ENCODE peak calls at places on chromosomes 11 and 22, in eight cellular contexts. One of them, this sample, is unnamed.

GRCh38 chr11:8219257-8220021 is 44.2 kb downstream of the LMO1 start:
- DNase-seq in mammary epithelial cell: peak; percentile 29
- DNase-seq in tibial artery: no peak
- DNase-seq in left lung: no peak
- DNase-seq in heart right ventricle: no peak
- DNase-seq in mesenchymal stem cell: peak; percentile 48
- DNase-seq in sigmoid colon: no peak
- DNase-seq in HepG2: peak; percentile 39
- DNase-seq in this sample: peak; percentile 53

GRCh38 chr11:117152066-117152465 is 8.0 kb downstream of the PAFAH1B2 start:
- DNase-seq in sigmoid colon: no peak
- DNase-seq in mammary epithelial cell: no peak
- DNase-seq in HepG2: no peak
- DNase-seq in left lung: no peak
- DNase-seq in tibial artery: no peak
- DNase-seq in heart right ventricle: no peak
- DNase-seq in mesenchymal stem cell: no peak
- DNase-seq in this sample: no peak

GRCh38 chr11:127521413-127521812 is 520.8 kb upstream of the KIRREL3 start:
- DNase-seq in left lung: no peak
- DNase-seq in mammary epithelial cell: peak; percentile 4
- DNase-seq in HepG2: no peak
- DNase-seq in sigmoid colon: no peak
- DNase-seq in heart right ventricle: no peak
- DNase-seq in mesenchymal stem cell: peak; percentile 86
- DNase-seq in tibial artery: no peak
- DNase-seq in this sample: no peak

GRCh38 chr22:28142361-28142801 is 223.3 kb upstream of the PITPNB start:
- DNase-seq in mesenchymal stem cell: peak; percentile 80
- DNase-seq in tibial artery: no peak
- DNase-seq in HepG2: peak; percentile 5
- DNase-seq in mammary epithelial cell: peak; percentile 20
- DNase-seq in sigmoid colon: no peak
- DNase-seq in heart right ventricle: no peak
- DNase-seq in left lung: no peak
- DNase-seq in this sample: no peak

GRCh38 chr11:8726395-8726794 is 43.8 kb downstream of the RPL27A start:
- DNase-seq in left lung: no peak
- DNase-seq in mammary epithelial cell: no peak
- DNase-seq in sigmoid colon: no peak
- DNase-seq in tibial artery: no peak
- DNase-seq in HepG2: no peak
- DNase-seq in mesenchymal stem cell: no peak
- DNase-seq in heart right ventricle: no peak
- DNase-seq in this sample: no peak

GRCh38 chr22:37623075-37624016 is 14.7 kb downstream of the GGA1 start:
- DNase-seq in mammary epithelial cell: no peak
- DNase-seq in HepG2: peak; percentile 50
- DNase-seq in mesenchymal stem cell: peak; percentile 68
- DNase-seq in heart right ventricle: peak; percentile 60
- DNase-seq in sigmoid colon: peak; percentile 85
- DNase-seq in left lung: peak; percentile 92
- DNase-seq in tibial artery: no peak
- DNase-seq in this sample: peak; percentile 58

GRCh38 chr22:25054943-25055511 is 102.5 kb downstream of the KIAA1671 start:
- DNase-seq in sigmoid colon: no peak
- DNase-seq in left lung: no peak
- DNase-seq in mammary epithelial cell: no peak
- DNase-seq in HepG2: no peak
- DNase-seq in mesenchymal stem cell: peak; percentile 15
- DNase-seq in tibial artery: peak; percentile 76
- DNase-seq in heart right ventricle: no peak
- DNase-seq in this sample: peak; percentile 86

GRCh38 chr11:70522613-70523311 is 124.4 kb downstream of the CTTN start:
- DNase-seq in mesenchymal stem cell: no peak
- DNase-seq in HepG2: no peak
- DNase-seq in mammary epithelial cell: no peak
- DNase-seq in heart right ventricle: no peak
- DNase-seq in tibial artery: no peak
- DNase-seq in sigmoid colon: no peak
- DNase-seq in left lung: peak; percentile 66
- DNase-seq in this sample: no peak

GRCh38 chr11:88175004-88175706 is at the start of gene RAB38:
- DNase-seq in sigmoid colon: peak; percentile 70
- DNase-seq in HepG2: no peak
- DNase-seq in left lung: peak; percentile 89
- DNase-seq in heart right ventricle: peak; percentile 8
- DNase-seq in mesenchymal stem cell: peak; percentile 65
- DNase-seq in mammary epithelial cell: peak; percentile 80
- DNase-seq in tibial artery: peak; percentile 25
- DNase-seq in this sample: peak; percentile 81

GRCh38 chr11:33835143-33835878 is 56.6 kb downstream of the LMO2 start:
- DNase-seq in HepG2: peak; percentile 33
- DNase-seq in sigmoid colon: no peak
- DNase-seq in mesenchymal stem cell: peak; percentile 96
- DNase-seq in heart right ventricle: no peak
- DNase-seq in left lung: no peak
- DNase-seq in tibial artery: no peak
- DNase-seq in mammary epithelial cell: peak; percentile 76
- DNase-seq in this sample: peak; percentile 23

GRCh38 chr11:115391162-115391561 is 113.1 kb downstream of the CADM1 start:
- DNase-seq in tibial artery: no peak
- DNase-seq in mammary epithelial cell: no peak
- DNase-seq in left lung: no peak
- DNase-seq in mesenchymal stem cell: no peak
- DNase-seq in heart right ventricle: no peak
- DNase-seq in sigmoid colon: no peak
- DNase-seq in HepG2: no peak
- DNase-seq in this sample: no peak
- H3K27ac ChIP-seq in tibial artery: no peak overlapping the region
- H3K27ac ChIP-seq in mammary epithelial cell: no peak overlapping the region
- H3K27ac ChIP-seq in left lung: no peak overlapping the region
- H3K27ac ChIP-seq in mesenchymal stem cell: no peak overlapping the region
- H3K27ac ChIP-seq in heart right ventricle: no peak overlapping the region
- H3K27ac ChIP-seq in sigmoid colon: no peak overlapping the region
- H3K27ac ChIP-seq in HepG2: no peak overlapping the region
- H3K27ac ChIP-seq in this sample: no peak overlapping the region

DNA sequence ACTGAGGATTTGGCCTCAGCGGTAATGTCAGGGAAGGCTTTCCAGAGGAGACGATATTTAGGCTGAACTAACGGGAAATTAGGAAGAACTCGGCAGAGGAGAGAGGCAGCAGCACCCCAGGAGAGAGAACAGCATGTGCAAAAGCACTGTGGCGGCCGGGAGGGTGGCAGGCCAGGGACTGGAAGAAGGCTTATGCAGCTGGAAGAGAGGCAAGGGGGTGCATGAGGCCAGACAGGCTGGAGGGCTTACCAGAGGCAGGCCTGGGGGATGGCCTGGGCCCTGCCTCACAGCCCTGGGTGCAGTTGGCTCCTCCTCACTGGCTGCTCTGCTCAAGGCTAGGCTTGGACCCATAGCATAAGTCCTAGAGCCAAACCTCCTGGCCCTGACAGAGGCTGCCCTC is 7.7 kb upstream of the NPAS4 start:
- DNase-seq in left lung: no peak
- DNase-seq in sigmoid colon: no peak
- DNase-seq in HepG2: no peak
- DNase-seq in tibial artery: no peak
- DNase-seq in mammary epithelial cell: no peak
- DNase-seq in heart right ventricle: no peak
- DNase-seq in mesenchymal stem cell: no peak
- DNase-seq in this sample: no peak
- H3K4me1 ChIP-seq in left lung: peaks cover 10% of the 10 kb centered on the region
- H3K4me1 ChIP-seq in sigmoid colon: no peaks in the 10 kb centered on the region
- H3K4me1 ChIP-seq in HepG2: peaks cover 5% of the 10 kb centered on the region
- H3K4me1 ChIP-seq in tibial artery: peaks cover 77% of the 10 kb centered on the region
- H3K4me1 ChIP-seq in mammary epithelial cell: peaks cover 4% of the 10 kb centered on the region
- H3K4me1 ChIP-seq in heart right ventricle: peaks cover 28% of the 10 kb centered on the region
- H3K4me1 ChIP-seq in mesenchymal stem cell: peaks cover 11% of the 10 kb centered on the region
- H3K4me1 ChIP-seq in this sample: no peaks in the 10 kb centered on the region

DNA sequence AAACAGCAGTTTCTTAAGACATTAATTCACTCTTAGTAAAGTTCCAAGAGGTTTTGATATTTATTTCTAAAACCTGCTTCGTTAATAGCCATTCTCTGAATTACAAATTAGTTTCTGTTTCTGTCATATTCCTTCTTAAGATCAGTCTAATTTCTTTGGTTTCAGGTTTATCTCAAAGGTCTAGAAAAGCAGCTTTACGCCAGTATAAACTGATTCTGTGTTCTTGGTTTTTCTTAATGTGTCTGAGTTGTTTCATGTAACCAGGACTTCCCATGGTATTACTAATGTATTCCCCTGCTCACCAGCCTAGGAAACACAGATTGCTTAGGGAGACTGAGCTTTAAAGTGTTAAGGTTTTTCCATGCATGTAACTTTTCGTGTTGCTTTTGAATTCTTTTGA is 6.8 kb upstream of the ACY3 start:
- DNase-seq in HepG2: no peak
- DNase-seq in mammary epithelial cell: no peak
- DNase-seq in mesenchymal stem cell: no peak
- DNase-seq in heart right ventricle: no peak
- DNase-seq in sigmoid colon: no peak
- DNase-seq in left lung: no peak
- DNase-seq in tibial artery: no peak
- DNase-seq in this sample: no peak
- H3K27ac ChIP-seq in HepG2: no peak overlapping the region
- H3K27ac ChIP-seq in mammary epithelial cell: no peak overlapping the region
- H3K27ac ChIP-seq in mesenchymal stem cell: no peak overlapping the region
- H3K27ac ChIP-seq in heart right ventricle: no peak overlapping the region
- H3K27ac ChIP-seq in sigmoid colon: no peak overlapping the region
- H3K27ac ChIP-seq in left lung: no peak overlapping the region
- H3K27ac ChIP-seq in tibial artery: peak overlapping the region; percentile 42
- H3K27ac ChIP-seq in this sample: no peak overlapping the region

GRCh38 chr11:63838682-63839507 is at the start of gene MARK2:
- DNase-seq in left lung: peak; percentile 98
- DNase-seq in HepG2: peak; percentile 95
- DNase-seq in sigmoid colon: peak; percentile 99
- DNase-seq in heart right ventricle: peak; percentile 98
- DNase-seq in mammary epithelial cell: peak; percentile 96
- DNase-seq in mesenchymal stem cell: peak; percentile 98
- DNase-seq in tibial artery: peak; percentile 96
- DNase-seq in this sample: peak; percentile 99

GRCh38 chr11:63841554-63841953 is 2.6 kb downstream of the MARK2 start:
- DNase-seq in sigmoid colon: no peak
- DNase-seq in mammary epithelial cell: peak; percentile 71
- DNase-seq in HepG2: no peak
- DNase-seq in mesenchymal stem cell: peak; percentile 29
- DNase-seq in heart right ventricle: peak; percentile 29
- DNase-seq in left lung: peak; percentile 78
- DNase-seq in tibial artery: no peak
- DNase-seq in this sample: peak; percentile 29

GRCh38 chr11:63839508-63840355 is 822 bp downstream of the MARK2 start:
- DNase-seq in mammary epithelial cell: peak; percentile 23
- DNase-seq in sigmoid colon: peak; percentile 77
- DNase-seq in left lung: peak; percentile 87
- DNase-seq in HepG2: no peak
- DNase-seq in heart right ventricle: peak; percentile 30
- DNase-seq in tibial artery: no peak
- DNase-seq in mesenchymal stem cell: peak; percentile 30
- DNase-seq in this sample: peak; percentile 54

GRCh38 chr11:63838150-63838681 is 694 bp upstream of the MARK2 start:
- DNase-seq in mesenchymal stem cell: no peak
- DNase-seq in heart right ventricle: no peak
- DNase-seq in tibial artery: no peak
- DNase-seq in HepG2: no peak
- DNase-seq in mammary epithelial cell: no peak
- DNase-seq in left lung: peak; percentile 81
- DNase-seq in sigmoid colon: no peak
- DNase-seq in this sample: no peak

DNA sequence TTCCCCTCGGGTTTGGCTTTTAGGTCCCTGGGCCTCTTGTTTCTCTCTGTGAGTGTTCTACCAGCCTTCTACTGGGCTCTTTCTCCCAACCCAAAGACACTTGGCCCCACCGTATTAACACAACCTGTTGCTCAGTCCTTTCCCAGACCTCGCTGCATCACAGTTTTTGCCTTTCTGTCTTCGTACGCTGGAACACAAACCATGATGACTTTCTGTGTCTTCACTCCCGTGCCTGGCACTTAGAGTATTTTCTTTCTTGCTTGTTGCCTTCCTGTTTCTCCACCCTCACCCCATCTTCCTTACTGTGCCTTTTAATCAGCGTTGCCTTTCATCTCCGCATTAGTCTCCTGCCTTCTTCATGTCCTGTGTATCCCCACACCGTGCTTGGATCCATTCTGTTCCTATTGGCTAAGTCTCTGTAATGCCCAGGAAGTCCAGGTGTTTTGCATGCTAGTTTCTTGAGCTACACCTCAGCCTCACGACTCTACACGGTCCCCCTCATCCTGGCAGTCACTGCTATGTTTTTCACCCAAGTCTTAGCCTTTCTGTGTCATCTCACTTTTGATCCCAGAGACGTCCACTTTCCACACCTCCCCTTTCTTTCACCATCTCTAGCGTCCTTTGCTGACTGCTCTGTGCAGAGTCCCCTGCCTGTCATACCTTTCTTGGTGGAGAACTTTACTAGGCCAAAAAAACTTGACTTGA is 1.6 kb downstream of the MARK2 start:
- DNase-seq in sigmoid colon: no peak
- DNase-seq in left lung: no peak
- DNase-seq in heart right ventricle: no peak
- DNase-seq in tibial artery: no peak
- DNase-seq in mesenchymal stem cell: no peak
- DNase-seq in HepG2: no peak
- DNase-seq in mammary epithelial cell: peak; percentile 19
- DNase-seq in this sample: peak; percentile 33
- H3K4me1 ChIP-seq in sigmoid colon: no peaks in the 10 kb centered on the region
- H3K4me1 ChIP-seq in left lung: peaks cover 71% of the 10 kb centered on the region
- H3K4me1 ChIP-seq in heart right ventricle: peaks cover 71% of the 10 kb centered on the region
- H3K4me1 ChIP-seq in tibial artery: peaks cover 56% of the 10 kb centered on the region
- H3K4me1 ChIP-seq in mesenchymal stem cell: peaks cover 20% of the 10 kb centered on the region
- H3K4me1 ChIP-seq in HepG2: peaks cover 72% of the 10 kb centered on the region
- H3K4me1 ChIP-seq in mammary epithelial cell: peaks cover 43% of the 10 kb centered on the region
- H3K4me1 ChIP-seq in this sample: peaks cover 2% of the 10 kb centered on the region

This sample was measured in small intestine.